ENCODE peak calls at places on chromosomes 12 and 14, in six cellular contexts. I is IMR-90, O is neuronal stem cell, A is mesendoderm, V is H1, R is mesenchymal stem cell. M is an unnamed sample.
A peak's percentile ranks its signal among the peaks of the same experiment; 100 is the strongest.

GRCh38 chr14:64762044-64763034 is 58.1 kb downstream of the PLEKHG3 start:
- DNase-seq in I (peak; percentile 96), O (no peak), A (no peak), V (no peak), R (peak; percentile 91), M (no peak)

GRCh38 chr12:90938451-90938850 is 16.5 kb downstream of the CCER1 start:
- DNase-seq in I (peak; percentile 73), O (no peak), A (peak; percentile 32), V (no peak), R (peak; percentile 75), M (no peak)

GRCh38 chr12:132385923-132386751 is 56.7 kb upstream of the GALNT9 start:
- DNase-seq in I (no peak), O (no peak), A (peak; percentile 12), V (no peak), R (no peak), M (no peak)

GRCh38 chr12:28870839-28871440 is 278.1 kb upstream of the FAR2 start:
- DNase-seq in I (peak; percentile 20), O (no peak), A (no peak), V (no peak), R (peak; percentile 13), M (no peak)

GRCh38 chr12:110176745-110177144 is 52.6 kb downstream of the IFT81 start:
- DNase-seq in I (peak; percentile 59), O (no peak), A (no peak), V (no peak), R (no peak), M (no peak)

GRCh38 chr12:14843425-14843887 is at the start of gene ART4:
- DNase-seq in I (no peak), O (no peak), A (peak; percentile 38), V (no peak), R (no peak), M (no peak)

GRCh38 chr12:26319511-26319910 is 124.1 kb downstream of the SSPN start:
- DNase-seq in I (peak; percentile 94), O (no peak), A (peak; percentile 67), V (peak; percentile 3), R (peak; percentile 95), M (no peak)

GRCh38 chr12:83318386-83318971 is 631.8 kb downstream of the TMTC2 start:
- DNase-seq in I (peak; percentile 34), O (no peak), A (no peak), V (no peak), R (peak; percentile 14), M (no peak)

GRCh38 chr12:122980192-122981035 is at the start of gene ARL6IP4:
- DNase-seq in I (peak; percentile 54), O (peak; percentile 51), A (peak; percentile 63), V (no peak), R (peak; percentile 70), M (no peak)

GRCh38 chr14:47256968-47257367 is 418.4 kb downstream of the MDGA2 start:
- DNase-seq in I (no peak), O (no peak), A (peak; percentile 7), V (no peak), R (no peak), M (no peak)

GRCh38 chr14:21921453-21921852 is 247.8 kb upstream of the OR4E1 start:
- DNase-seq in I (no peak), O (no peak), A (no peak), V (no peak), R (no peak), M (no peak)

GRCh38 chr12:810635-811415 is 58.4 kb downstream of the WNK1 start:
- DNase-seq in I (peak; percentile 23), O (no peak), A (no peak), V (no peak), R (no peak), M (no peak)

GRCh38 chr12:19428261-19428660 is 11.0 kb upstream of the AEBP2 start:
- DNase-seq in I (no peak), O (no peak), A (peak; percentile 80), V (no peak), R (no peak), M (peak; percentile 19)

GRCh38 chr12:65891219-65891618 is 66.9 kb downstream of the HMGA2 start:
- DNase-seq in I (peak; percentile 57), O (no peak), A (no peak), V (no peak), R (peak; percentile 68), M (no peak)

GRCh38 chr12:10220398-10221077 is 7.9 kb downstream of the GABARAPL1 start:
- DNase-seq in I (peak; percentile 64), O (no peak), A (no peak), V (no peak), R (no peak), M (no peak)

GRCh38 chr12:12195516-12195915 is 71.3 kb downstream of the LRP6 start:
- DNase-seq in I (no peak), O (no peak), A (no peak), V (no peak), R (no peak), M (no peak)

GRCh38 chr14:77830692-77831091 is 30.8 kb downstream of the ADCK1 start:
- DNase-seq in I (no peak), O (no peak), A (peak; percentile 5), V (no peak), R (no peak), M (no peak)

GRCh38 chr12:10940389-10940788 is 1.3 kb upstream of the TAS2R14 start:
- DNase-seq in I (peak; percentile 87), O (no peak), A (peak; percentile 84), V (no peak), R (peak; percentile 33), M (no peak)

GRCh38 chr14:101132588-101132987 is 229.1 kb upstream of the RTL1 start:
- DNase-seq in I (no peak), O (no peak), A (no peak), V (no peak), R (no peak), M (no peak)

GRCh38 chr14:73613046-73613383 is 698 bp downstream of the ACOT6 start:
- DNase-seq in I (no peak), O (no peak), A (no peak), V (no peak), R (no peak), M (no peak)

GRCh38 chr14:72402429-72402772 is 470.2 kb downstream of the RGS6 start:
- DNase-seq in I (no peak), O (no peak), A (no peak), V (no peak), R (no peak), M (no peak)

GRCh38 chr12:2317819-2318218 is 265.0 kb downstream of the CACNA1C start:
- DNase-seq in I (no peak), O (no peak), A (no peak), V (no peak), R (no peak), M (peak; percentile 58)

GRCh38 chr12:115998119-115998633 is 279.3 kb downstream of the MED13L start:
- DNase-seq in I (peak; percentile 72), O (peak; percentile 43), A (peak; percentile 84), V (peak; percentile 13), R (peak; percentile 63), M (peak; percentile 82)

GRCh38 chr14:55921516-55921915 is 196.7 kb upstream of the PELI2 start:
- DNase-seq in I (no peak), O (no peak), A (no peak), V (no peak), R (no peak), M (no peak)

GRCh38 chr14:89564291-89564957 is 147.4 kb upstream of the FOXN3 start:
- DNase-seq in I (no peak), O (no peak), A (no peak), V (no peak), R (no peak), M (no peak)

GRCh38 chr12:62808166-62808879 is 126.6 kb downstream of the PPM1H start:
- DNase-seq in I (no peak), O (no peak), A (no peak), V (no peak), R (no peak), M (no peak)

GRCh38 chr12:75908961-75909699 is 122.4 kb downstream of the PHLDA1 start:
- DNase-seq in I (peak; percentile 82), O (no peak), A (no peak), V (no peak), R (peak; percentile 44), M (no peak)

GRCh38 chr14:104581521-104581920 is 2.0 kb downstream of the C14orf180 start:
- DNase-seq in I (no peak), O (no peak), A (no peak), V (no peak), R (no peak), M (no peak)

GRCh38 chr12:103241184-103241583 is 254.6 kb downstream of the C12orf42 start:
- DNase-seq in I (no peak), O (no peak), A (no peak), V (no peak), R (no peak), M (no peak)

GRCh38 chr12:124852911-124853441 is 10.7 kb downstream of the SCARB1 start:
- DNase-seq in I (no peak), O (no peak), A (no peak), V (no peak), R (no peak), M (no peak)
- H2AK5ac ChIP-seq in I (no peak overlapping the region), O (no peak overlapping the region), A (no peak overlapping the region), V (no peak overlapping the region), R (no peak overlapping the region), M (no peak overlapping the region)

GRCh38 chr12:71958457-71958856 is 19.8 kb downstream of the TPH2 start:
- DNase-seq in I (peak; percentile 84), O (no peak), A (peak; percentile 25), V (no peak), R (peak; percentile 58), M (no peak)
- H3K18ac ChIP-seq in I (peak overlapping the region; percentile 92), O (no peak overlapping the region), A (peak overlapping the region; percentile 45), V (no peak overlapping the region), R (peak overlapping the region; percentile 28), M (no peak overlapping the region)

DNA sequence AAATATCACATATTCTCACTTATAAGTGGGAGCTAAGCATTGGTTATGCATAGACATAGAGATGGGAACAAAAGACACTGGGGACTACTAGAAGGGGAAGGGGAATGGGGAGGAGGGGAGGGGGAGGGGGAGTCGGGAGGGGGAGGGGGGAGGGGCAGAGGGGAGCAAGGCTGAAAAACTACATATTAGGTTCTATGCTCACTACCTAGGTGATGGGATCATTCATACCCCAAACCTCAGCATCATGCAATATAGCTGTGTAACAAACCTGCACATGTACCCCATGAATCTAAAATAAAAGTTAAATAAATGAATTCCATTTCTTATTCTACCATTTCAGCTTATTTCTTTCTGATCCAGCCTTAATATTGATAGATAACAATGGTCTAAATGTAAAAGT is 21.9 kb upstream of the PTCSC3 start:
- DNase-seq in I (no peak), O (no peak), A (no peak), V (no peak), R (no peak), M (no peak)
- H2BK15ac ChIP-seq in I (no peak overlapping the region), O (no peak overlapping the region), A (no peak overlapping the region), V (no peak overlapping the region), R (no peak overlapping the region), M (no peak overlapping the region)

GRCh38 chr12:52674416-52674775 is 5.8 kb downstream of the KRT1 start:
- DNase-seq in I (no peak), O (no peak), A (no peak), V (no peak), R (no peak), M (no peak)

GRCh38 chr12:52676163-52676562 is 4.0 kb downstream of the KRT1 start:
- DNase-seq in I (no peak), O (no peak), A (no peak), V (no peak), R (no peak), M (no peak)

GRCh38 chr12:52677126-52677525 is 3.1 kb downstream of the KRT1 start:
- DNase-seq in I (no peak), O (no peak), A (no peak), V (no peak), R (no peak), M (no peak)

GRCh38 chr12:52673713-52674415 is 6.3 kb downstream of the KRT1 start:
- DNase-seq in I (no peak), O (no peak), A (no peak), V (no peak), R (no peak), M (no peak)

GRCh38 chr12:52675301-52675701 is 4.9 kb downstream of the KRT1 start:
- DNase-seq in I (no peak), O (no peak), A (no peak), V (no peak), R (no peak), M (no peak)
- H2AK5ac ChIP-seq in I (no peak overlapping the region), O (no peak overlapping the region), A (no peak overlapping the region), V (no peak overlapping the region), R (no peak overlapping the region), M (no peak overlapping the region)

M was measured in H9.